ENCODE peak calls at places on chromosomes 7 and 10, in eight cellular contexts. W is CD8-positive, alpha-beta memory T cell; Q is stimulated activated CD4-positive, alpha-beta T cell treated with anti-CD3 and anti-CD28 coated beads, TNF-alpha, amount 100 ng/mL, for 4 hours; G is stimulated activated CD8-positive, alpha-beta memory T cell treated with anti-CD3 and anti-CD28 coated beads, Interleukin-7, amount 100 ng/mL, for 24 hours; Z is fibroblast of the aortic adventitia; B is renal cortical epithelial cell; O is AG20443; N is HTR-8/SVneo. I is an unnamed sample.

GRCh38 chr10:117186832-117187615 is 10.3 kb upstream of the KCNK18 start:
- DNase-seq in W (no peak), Q (no peak), G (no peak), Z (no peak), B (peak), O (peak), N (no peak), I (peak)

GRCh38 chr7:1458676-1459511 is at the start of gene MICALL2:
- DNase-seq in W (no peak), Q (no peak), G (no peak), Z (peak), B (peak), O (peak), N (peak), I (peak)

GRCh38 chr7:80089341-80089740 is 45.3 kb upstream of the GNAI1 start:
- DNase-seq in W (no peak), Q (no peak), G (no peak), Z (no peak), B (no peak), O (no peak), N (no peak), I (peak)

GRCh38 chr7:55326079-55326847 is 38.9 kb upstream of the LANCL2 start:
- DNase-seq in W (no peak), Q (no peak), G (no peak), Z (peak), B (no peak), O (peak), N (no peak), I (no peak)

GRCh38 chr10:306654-307185 is 171.5 kb downstream of the ZMYND11 start:
- DNase-seq in W (no peak), Q (no peak), G (no peak), Z (no peak), B (peak), O (no peak), N (no peak), I (no peak)

GRCh38 chr10:80199828-80200227 is 5.5 kb downstream of the ANXA11 start:
- DNase-seq in W (no peak), Q (no peak), G (no peak), Z (peak), B (peak), O (peak), N (no peak), I (peak)

GRCh38 chr10:93999401-93999851 is 5.7 kb downstream of the PLCE1 start:
- DNase-seq in W (no peak), Q (no peak), G (no peak), Z (peak), B (no peak), O (peak), N (no peak), I (peak)

GRCh38 chr7:153942036-153942435 is 110.2 kb upstream of the DPP6 start:
- DNase-seq in W (no peak), Q (no peak), G (no peak), Z (no peak), B (no peak), O (no peak), N (no peak), I (no peak)

I was measured in GM23248.